ENCODE peak calls at places on chromosomes 2 and 18, in six cellular contexts. Y is NCI-H345; G is body of pancreas; S is non-pigmented ciliary epithelial cell; I is NCI-H1092; L is activated T-helper 1 cell treated with anti-CD3 and anti-CD28 coated beads, Interleukin-12 subunit alpha, Interleukin-12 subunit beta, Interleukin-2, Interleukin-4 antibody, amounts not matched to agents 30 ng/mL and 10 ng/mL and 1 ng/mL, durations not matched to agents 14 hours and 24 hours and 36 hours. F is an unnamed sample.
A peak's percentile ranks its signal among the peaks of the same experiment; 100 is the strongest.

GRCh38 chr18:7089369-7089768 is 28.2 kb downstream of the LAMA1 start:
- DNase-seq in Y (no peak), G (no peak), S (no peak), I (no peak), L (no peak), F (no peak)

GRCh38 chr18:50494569-50494968 is 65.3 kb upstream of the MAPK4 start:
- DNase-seq in Y (no peak), G (no peak), S (no peak), I (no peak), L (no peak), F (no peak)

GRCh38 chr2:167186465-167186864 is 298.2 kb downstream of the XIRP2 start:
- DNase-seq in Y (no peak), G (no peak), S (no peak), I (no peak), L (no peak), F (no peak)

GRCh38 chr2:239257511-239257937 is 143.3 kb downstream of the HDAC4 start:
- DNase-seq in Y (no peak), G (no peak), S (no peak), I (no peak), L (no peak), F (peak; percentile 74)

GRCh38 chr2:120287183-120288015 is 34.7 kb downstream of the RALB start:
- DNase-seq in Y (no peak), G (peak; percentile 17), S (peak; percentile 64), I (no peak), L (no peak), F (peak; percentile 95)

GRCh38 chr2:166385313-166385712 is 9.6 kb upstream of the SCN9A start:
- DNase-seq in Y (no peak), G (no peak), S (no peak), I (no peak), L (no peak), F (no peak)

GRCh38 chr2:43648979-43649701 is 12.1 kb downstream of the PLEKHH2 start:
- DNase-seq in Y (no peak), G (no peak), S (no peak), I (no peak), L (no peak), F (peak; percentile 22)

GRCh38 chr2:97660775-97661417 is 2.9 kb downstream of the ACTR1B start:
- DNase-seq in Y (no peak), G (no peak), S (no peak), I (no peak), L (no peak), F (no peak)

GRCh38 chr18:77223221-77223639 is 26.4 kb upstream of the GALR1 start:
- DNase-seq in Y (no peak), G (no peak), S (no peak), I (no peak), L (no peak), F (no peak)

GRCh38 chr2:215835641-215836040 is 177.7 kb downstream of the MREG start:
- DNase-seq in Y (no peak), G (no peak), S (no peak), I (no peak), L (no peak), F (no peak)

GRCh38 chr2:95074663-95075439 is 46.8 kb downstream of the MRPS5 start:
- DNase-seq in Y (no peak), G (no peak), S (no peak), I (no peak), L (peak; percentile 80), F (no peak)

GRCh38 chr2:229795058-229795457 is 80.7 kb upstream of the DNER start:
- DNase-seq in Y (no peak), G (no peak), S (no peak), I (no peak), L (no peak), F (no peak)

GRCh38 chr2:153222231-153223165 is 256.1 kb downstream of the RPRM start:
- DNase-seq in Y (no peak), G (no peak), S (peak; percentile 1), I (no peak), L (no peak), F (no peak)

GRCh38 chr2:242031481-242032019 is 162.0 kb downstream of the RTP5 start:
- DNase-seq in Y (no peak), G (no peak), S (peak; percentile 73), I (no peak), L (peak; percentile 46), F (peak; percentile 84)

GRCh38 chr2:239143858-239144712 is 256.7 kb downstream of the HDAC4 start:
- DNase-seq in Y (peak; percentile 6), G (peak; percentile 29), S (peak; percentile 11), I (no peak), L (no peak), F (peak; percentile 7)

GRCh38 chr2:126220336-126220735 is 435.6 kb upstream of the GYPC start:
- DNase-seq in Y (no peak), G (peak; percentile 5), S (no peak), I (no peak), L (no peak), F (no peak)

GRCh38 chr2:20651731-20652099 is 817 bp upstream of the HS1BP3 start:
- DNase-seq in Y (no peak), G (no peak), S (no peak), I (no peak), L (no peak), F (no peak)

GRCh38 chr2:120503793-120504571 is 158.0 kb downstream of the INHBB start:
- DNase-seq in Y (peak; percentile 50), G (no peak), S (no peak), I (no peak), L (no peak), F (no peak)

GRCh38 chr2:127256866-127257265 is 36.8 kb upstream of the CYP27C1 start:
- DNase-seq in Y (no peak), G (no peak), S (no peak), I (no peak), L (no peak), F (no peak)

GRCh38 chr2:111161971-111162370 is 41.3 kb downstream of the BCL2L11 start:
- DNase-seq in Y (peak; percentile 14), G (peak; percentile 83), S (no peak), I (peak; percentile 83), L (no peak), F (no peak)

GRCh38 chr18:75110846-75111415 is 98.0 kb downstream of the PTGR3 start:
- DNase-seq in Y (peak; percentile 39), G (no peak), S (no peak), I (no peak), L (no peak), F (no peak)

GRCh38 chr2:105764059-105764458 is 19.3 kb downstream of the NCK2 start:
- DNase-seq in Y (no peak), G (no peak), S (no peak), I (no peak), L (no peak), F (no peak)

GRCh38 chr2:216758431-216759155 is 63.2 kb upstream of the IGFBP5 start:
- DNase-seq in Y (peak; percentile 56), G (no peak), S (no peak), I (no peak), L (no peak), F (no peak)

GRCh38 chr2:128408349-128409305 is 90.0 kb upstream of the HS6ST1 start:
- DNase-seq in Y (no peak), G (no peak), S (no peak), I (no peak), L (no peak), F (peak; percentile 35)

GRCh38 chr2:27308359-27308875 is at the start of gene UCN:
- DNase-seq in Y (no peak), G (peak; percentile 32), S (no peak), I (no peak), L (no peak), F (no peak)

F was measured in kidney glomerular epithelial cell.